ENCODE peak calls at places on chromosomes 13 and 19, in five cellular contexts. One of them, this sample, is unnamed.

GRCh38 chr13:20851844-20852402 is 50.6 kb downstream of the XPO4 start:
- DNase-seq in HAP-1: no peak
- DNase-seq in CD4-positive, alpha-beta memory T cell: no peak
- DNase-seq in left lung: no peak
- DNase-seq in uterus: no peak
- DNase-seq in this sample: no peak

GRCh38 chr19:16382775-16383543 is 58.3 kb downstream of the KLF2 start:
- DNase-seq in left lung: peak; percentile 92
- DNase-seq in CD4-positive, alpha-beta memory T cell: peak; percentile 77
- DNase-seq in HAP-1: peak; percentile 18
- DNase-seq in uterus: peak; percentile 92
- DNase-seq in this sample: peak; percentile 87

GRCh38 chr13:99303863-99304521 is 3.2 kb downstream of the GPR183 start:
- DNase-seq in left lung: peak; percentile 79
- DNase-seq in uterus: no peak
- DNase-seq in HAP-1: no peak
- DNase-seq in CD4-positive, alpha-beta memory T cell: peak; percentile 49
- DNase-seq in this sample: no peak

GRCh38 chr13:29487466-29488454 is 107.7 kb downstream of the SLC7A1 start:
- DNase-seq in uterus: no peak
- DNase-seq in CD4-positive, alpha-beta memory T cell: no peak
- DNase-seq in HAP-1: no peak
- DNase-seq in left lung: no peak
- DNase-seq in this sample: no peak

GRCh38 chr19:7113233-7113632 is 43.7 kb downstream of the ZNF557 start:
- DNase-seq in HAP-1: no peak
- DNase-seq in uterus: no peak
- DNase-seq in CD4-positive, alpha-beta memory T cell: no peak
- DNase-seq in left lung: no peak
- DNase-seq in this sample: no peak

GRCh38 chr19:37227996-37228395 is 10.0 kb downstream of the ZNF383 start:
- DNase-seq in CD4-positive, alpha-beta memory T cell: peak; percentile 20
- DNase-seq in uterus: no peak
- DNase-seq in left lung: no peak
- DNase-seq in HAP-1: no peak
- DNase-seq in this sample: no peak

GRCh38 chr13:39879286-39880035 is 224.0 kb downstream of the COG6 start:
- DNase-seq in uterus: no peak
- DNase-seq in CD4-positive, alpha-beta memory T cell: no peak
- DNase-seq in left lung: no peak
- DNase-seq in HAP-1: no peak
- DNase-seq in this sample: no peak

GRCh38 chr13:23460309-23460708 is 26.8 kb upstream of the SACS start:
- DNase-seq in uterus: no peak
- DNase-seq in HAP-1: no peak
- DNase-seq in left lung: no peak
- DNase-seq in CD4-positive, alpha-beta memory T cell: no peak
- DNase-seq in this sample: no peak

GRCh38 chr19:46076951-46077814 is 36.4 kb upstream of the IGFL4 start:
- DNase-seq in left lung: no peak
- DNase-seq in uterus: peak; percentile 58
- DNase-seq in CD4-positive, alpha-beta memory T cell: no peak
- DNase-seq in HAP-1: peak; percentile 88
- DNase-seq in this sample: no peak

GRCh38 chr19:39199025-39199424 is 2.3 kb downstream of the NCCRP1 start:
- DNase-seq in HAP-1: no peak
- DNase-seq in uterus: peak; percentile 36
- DNase-seq in left lung: no peak
- DNase-seq in CD4-positive, alpha-beta memory T cell: no peak
- DNase-seq in this sample: no peak

GRCh38 chr13:48976677-48977625 is 1.2 kb downstream of the FNDC3A start:
- DNase-seq in HAP-1: no peak
- DNase-seq in left lung: no peak
- DNase-seq in uterus: no peak
- DNase-seq in CD4-positive, alpha-beta memory T cell: no peak
- DNase-seq in this sample: peak; percentile 44

GRCh38 chr13:83810136-83810535 is 72.1 kb downstream of the SLITRK1 start:
- DNase-seq in left lung: no peak
- DNase-seq in uterus: no peak
- DNase-seq in CD4-positive, alpha-beta memory T cell: no peak
- DNase-seq in HAP-1: no peak
- DNase-seq in this sample: no peak

GRCh38 chr19:6239871-6240676 is 39.7 kb downstream of the MLLT1 start:
- DNase-seq in HAP-1: no peak
- DNase-seq in left lung: peak; percentile 55
- DNase-seq in CD4-positive, alpha-beta memory T cell: no peak
- DNase-seq in uterus: no peak
- DNase-seq in this sample: no peak

GRCh38 chr19:1401138-1401888 is at the start of gene GAMT:
- DNase-seq in left lung: peak; percentile 83
- DNase-seq in CD4-positive, alpha-beta memory T cell: peak; percentile 60
- DNase-seq in HAP-1: peak; percentile 27
- DNase-seq in uterus: no peak
- DNase-seq in this sample: no peak

GRCh38 chr19:39555883-39556282 is 15.9 kb upstream of the EID2 start:
- DNase-seq in left lung: no peak
- DNase-seq in CD4-positive, alpha-beta memory T cell: no peak
- DNase-seq in HAP-1: no peak
- DNase-seq in uterus: no peak
- DNase-seq in this sample: no peak

GRCh38 chr13:99982021-99982740 is 597 bp downstream of the ZIC2 start:
- DNase-seq in CD4-positive, alpha-beta memory T cell: peak; percentile 50
- DNase-seq in left lung: peak; percentile 80
- DNase-seq in uterus: no peak
- DNase-seq in HAP-1: no peak
- DNase-seq in this sample: no peak

GRCh38 chr19:37012093-37012745 is 66.0 kb upstream of the ZNF420 start:
- DNase-seq in CD4-positive, alpha-beta memory T cell: no peak
- DNase-seq in uterus: no peak
- DNase-seq in HAP-1: no peak
- DNase-seq in left lung: peak; percentile 80
- DNase-seq in this sample: no peak

GRCh38 chr13:44703371-44703770 is 127.2 kb upstream of the TSC22D1 start:
- DNase-seq in HAP-1: no peak
- DNase-seq in uterus: no peak
- DNase-seq in CD4-positive, alpha-beta memory T cell: no peak
- DNase-seq in left lung: no peak
- DNase-seq in this sample: no peak

GRCh38 chr19:35549174-35549788 is 3.9 kb downstream of the TMEM147 start:
- DNase-seq in CD4-positive, alpha-beta memory T cell: peak; percentile 67
- DNase-seq in uterus: peak; percentile 67
- DNase-seq in HAP-1: peak; percentile 64
- DNase-seq in left lung: no peak
- DNase-seq in this sample: peak; percentile 47

GRCh38 chr19:43748205-43748594 is 6.6 kb downstream of the SMG9 start:
- DNase-seq in HAP-1: no peak
- DNase-seq in uterus: no peak
- DNase-seq in left lung: no peak
- DNase-seq in CD4-positive, alpha-beta memory T cell: no peak
- DNase-seq in this sample: no peak

GRCh38 chr13:98252931-98253470 is 75.9 kb upstream of the RNF113B start:
- DNase-seq in HAP-1: no peak
- DNase-seq in left lung: no peak
- DNase-seq in CD4-positive, alpha-beta memory T cell: no peak
- DNase-seq in uterus: no peak
- DNase-seq in this sample: no peak

GRCh38 chr13:26679945-26680516 is 80.6 kb downstream of the GPR12 start:
- DNase-seq in left lung: no peak
- DNase-seq in CD4-positive, alpha-beta memory T cell: no peak
- DNase-seq in uterus: no peak
- DNase-seq in HAP-1: no peak
- DNase-seq in this sample: no peak

GRCh38 chr19:814108-815078 is 7.4 kb downstream of the PLPPR3 start:
- DNase-seq in left lung: no peak
- DNase-seq in HAP-1: no peak
- DNase-seq in uterus: no peak
- DNase-seq in CD4-positive, alpha-beta memory T cell: no peak
- DNase-seq in this sample: no peak

GRCh38 chr13:24489721-24490120 is 22.9 kb downstream of the PARP4 start:
- DNase-seq in CD4-positive, alpha-beta memory T cell: no peak
- DNase-seq in uterus: no peak
- DNase-seq in left lung: no peak
- DNase-seq in HAP-1: no peak
- DNase-seq in this sample: no peak

GRCh38 chr19:17294051-17294891 is 9.0 kb downstream of the ABHD8 start:
- DNase-seq in left lung: peak; percentile 83
- DNase-seq in HAP-1: no peak
- DNase-seq in CD4-positive, alpha-beta memory T cell: no peak
- DNase-seq in uterus: no peak
- DNase-seq in this sample: no peak

GRCh38 chr19:52248256-52248655 is 21.1 kb upstream of the ZNF766 start:
- DNase-seq in HAP-1: peak; percentile 21
- DNase-seq in left lung: no peak
- DNase-seq in CD4-positive, alpha-beta memory T cell: peak; percentile 46
- DNase-seq in uterus: no peak
- DNase-seq in this sample: no peak

GRCh38 chr13:108963276-108963810 is 333.9 kb downstream of the MYO16 start:
- DNase-seq in left lung: no peak
- DNase-seq in uterus: no peak
- DNase-seq in HAP-1: no peak
- DNase-seq in CD4-positive, alpha-beta memory T cell: no peak
- DNase-seq in this sample: no peak

GRCh38 chr13:28636078-28636477 is 22.9 kb upstream of the POMP start:
- DNase-seq in CD4-positive, alpha-beta memory T cell: no peak
- DNase-seq in left lung: no peak
- DNase-seq in HAP-1: no peak
- DNase-seq in uterus: no peak
- DNase-seq in this sample: no peak

GRCh38 chr19:48676887-48677286 is 4.1 kb upstream of the NTN5 start:
- DNase-seq in CD4-positive, alpha-beta memory T cell: no peak
- DNase-seq in left lung: no peak
- DNase-seq in uterus: no peak
- DNase-seq in HAP-1: no peak
- DNase-seq in this sample: no peak

GRCh38 chr13:108349269-108349668 is 79.8 kb downstream of the TNFSF13B start:
- DNase-seq in CD4-positive, alpha-beta memory T cell: no peak
- DNase-seq in HAP-1: no peak
- DNase-seq in left lung: no peak
- DNase-seq in uterus: no peak
- DNase-seq in this sample: no peak

GRCh38 chr19:56566904-56567273 is 379 bp upstream of the ZNF470 start:
- DNase-seq in uterus: peak; percentile 39
- DNase-seq in CD4-positive, alpha-beta memory T cell: no peak
- DNase-seq in HAP-1: no peak
- DNase-seq in left lung: peak; percentile 87
- DNase-seq in this sample: no peak

GRCh38 chr13:85541476-85541875 is 257.7 kb downstream of the SLITRK6 start:
- DNase-seq in CD4-positive, alpha-beta memory T cell: no peak
- DNase-seq in left lung: no peak
- DNase-seq in HAP-1: no peak
- DNase-seq in uterus: no peak
- DNase-seq in this sample: no peak

GRCh38 chr19:1987197-1988187 is 28.0 kb downstream of the BTBD2 start:
- DNase-seq in uterus: no peak
- DNase-seq in left lung: no peak
- DNase-seq in HAP-1: no peak
- DNase-seq in CD4-positive, alpha-beta memory T cell: no peak
- DNase-seq in this sample: no peak

GRCh38 chr19:50912727-50913716 is 1.8 kb upstream of the KLK4 start:
- DNase-seq in left lung: no peak
- DNase-seq in HAP-1: no peak
- DNase-seq in uterus: no peak
- DNase-seq in CD4-positive, alpha-beta memory T cell: no peak
- DNase-seq in this sample: no peak

GRCh38 chr19:10189631-10190425 is 4.9 kb downstream of the DNMT1 start:
- DNase-seq in left lung: no peak
- DNase-seq in uterus: no peak
- DNase-seq in HAP-1: no peak
- DNase-seq in CD4-positive, alpha-beta memory T cell: no peak
- DNase-seq in this sample: no peak
- H3K27me3 ChIP-seq in left lung: no peaks in the 10 kb centered on the region
- H3K27me3 ChIP-seq in uterus: no peaks in the 10 kb centered on the region
- H3K27me3 ChIP-seq in HAP-1: no peaks in the 10 kb centered on the region
- H3K27me3 ChIP-seq in CD4-positive, alpha-beta memory T cell: no peaks in the 10 kb centered on the region
- H3K27me3 ChIP-seq in this sample: no peaks in the 10 kb centered on the region

DNA sequence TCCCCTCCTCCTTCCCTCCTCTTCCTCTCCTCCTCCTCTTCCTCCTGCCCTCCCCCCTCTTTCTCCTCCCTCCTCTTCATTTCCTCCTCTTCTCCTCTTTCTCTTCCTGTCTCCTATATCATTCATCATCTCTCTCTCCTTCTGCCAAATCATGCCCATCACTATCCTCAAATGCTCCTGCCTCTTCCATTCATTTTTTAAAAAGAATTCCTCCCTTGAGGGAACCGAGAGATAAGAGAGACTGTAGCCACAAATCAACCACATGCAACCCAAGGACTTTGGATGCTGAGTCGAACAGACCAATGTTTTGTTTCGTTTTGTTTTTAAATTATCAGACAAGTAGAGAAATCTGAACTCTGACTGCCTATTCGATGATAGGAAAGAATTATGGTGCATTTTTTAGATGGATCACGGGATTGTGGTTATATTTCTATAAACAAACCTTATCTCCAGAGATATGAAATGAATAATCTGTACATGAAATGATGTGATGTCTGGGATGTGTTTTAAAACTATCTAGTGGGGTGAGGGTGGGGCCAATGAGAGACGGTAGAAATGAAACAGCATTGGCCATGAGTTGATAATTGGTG is 9.5 kb upstream of the ZNF541 start:
- DNase-seq in left lung: no peak
- DNase-seq in uterus: no peak
- DNase-seq in CD4-positive, alpha-beta memory T cell: no peak
- DNase-seq in HAP-1: no peak
- DNase-seq in this sample: no peak
- H3K4me3 ChIP-seq in left lung: no peak overlapping the region
- H3K4me3 ChIP-seq in uterus: no peak overlapping the region
- H3K4me3 ChIP-seq in CD4-positive, alpha-beta memory T cell: no peak overlapping the region
- H3K4me3 ChIP-seq in HAP-1: no peak overlapping the region
- H3K4me3 ChIP-seq in this sample: no peak overlapping the region

GRCh38 chr19:18607222-18608101 is 863 bp upstream of the CRLF1 start:
- DNase-seq in HAP-1: no peak
- DNase-seq in left lung: no peak
- DNase-seq in CD4-positive, alpha-beta memory T cell: no peak
- DNase-seq in uterus: no peak
- DNase-seq in this sample: no peak
- H3K27me3 ChIP-seq in HAP-1: peaks cover 70% of the 10 kb centered on the region
- H3K27me3 ChIP-seq in left lung: peaks cover 96% of the 10 kb centered on the region
- H3K27me3 ChIP-seq in CD4-positive, alpha-beta memory T cell: peaks cover 65% of the 10 kb centered on the region
- H3K27me3 ChIP-seq in uterus: peaks cover 51% of the 10 kb centered on the region
- H3K27me3 ChIP-seq in this sample: peaks cover 74% of the 10 kb centered on the region

GRCh38 chr13:75384881-75385707 is 96.9 kb downstream of the TBC1D4 start:
- DNase-seq in uterus: no peak
- DNase-seq in left lung: no peak
- DNase-seq in HAP-1: no peak
- DNase-seq in CD4-positive, alpha-beta memory T cell: no peak
- DNase-seq in this sample: no peak

GRCh38 chr13:75385708-75386083 is 96.3 kb downstream of the TBC1D4 start:
- DNase-seq in CD4-positive, alpha-beta memory T cell: no peak
- DNase-seq in uterus: no peak
- DNase-seq in left lung: no peak
- DNase-seq in HAP-1: no peak
- DNase-seq in this sample: no peak

GRCh38 chr13:75378301-75378700 is 103.7 kb downstream of the TBC1D4 start:
- DNase-seq in uterus: no peak
- DNase-seq in CD4-positive, alpha-beta memory T cell: no peak
- DNase-seq in HAP-1: peak; percentile 51
- DNase-seq in left lung: no peak
- DNase-seq in this sample: no peak

GRCh38 chr13:75383064-75383715 is 98.8 kb downstream of the TBC1D4 start:
- DNase-seq in HAP-1: no peak
- DNase-seq in left lung: no peak
- DNase-seq in CD4-positive, alpha-beta memory T cell: no peak
- DNase-seq in uterus: no peak
- DNase-seq in this sample: no peak
- H3K4me3 ChIP-seq in HAP-1: no peak overlapping the region
- H3K4me3 ChIP-seq in left lung: no peak overlapping the region
- H3K4me3 ChIP-seq in CD4-positive, alpha-beta memory T cell: no peak overlapping the region
- H3K4me3 ChIP-seq in uterus: no peak overlapping the region
- H3K4me3 ChIP-seq in this sample: no peak overlapping the region

This sample was measured in gastrocnemius medialis.